ENCODE peak calls at places on chromosomes 1 and 21, in seven cellular contexts. I is K562, X is HCT116, G is H1, Y is HepG2, O is SK-N-SH, F is GM12878. Z is an unnamed sample.

GRCh38 chr1:14294860-14295259 is 303.6 kb upstream of the KAZN start:
- DNase-seq in I (no peak), X (no peak), G (no peak), Y (no peak), O (no peak), F (no peak), Z (no peak)

GRCh38 chr21:41709166-41709565 is 57.7 kb downstream of the RIPK4 start:
- DNase-seq in I (no peak), X (no peak), G (no peak), Y (no peak), O (no peak), F (no peak), Z (no peak)

GRCh38 chr1:153251087-153251486 is 8.4 kb upstream of the LORICRIN start:
- DNase-seq in I (no peak), X (no peak), G (no peak), Y (no peak), O (no peak), F (no peak), Z (no peak)

GRCh38 chr1:94688646-94689045 is 131.5 kb upstream of the SLC44A3 start:
- DNase-seq in I (no peak), X (no peak), G (peak), Y (no peak), O (no peak), F (no peak), Z (peak)

GRCh38 chr1:10686404-10687040 is 109.9 kb downstream of the CASZ1 start:
- DNase-seq in I (no peak), X (no peak), G (no peak), Y (peak), O (no peak), F (no peak), Z (no peak)

GRCh38 chr1:218355269-218355668 is 10.1 kb downstream of the TGFB2 start:
- DNase-seq in I (no peak), X (no peak), G (no peak), Y (no peak), O (no peak), F (no peak), Z (no peak)

GRCh38 chr1:168360151-168360550 is 79.5 kb downstream of the TBX19 start:
- DNase-seq in I (no peak), X (no peak), G (no peak), Y (no peak), O (no peak), F (no peak), Z (no peak)

GRCh38 chr1:117106478-117106877 is 15.1 kb downstream of the TRIM45 start:
- DNase-seq in I (no peak), X (no peak), G (no peak), Y (no peak), O (no peak), F (no peak), Z (no peak)

GRCh38 chr1:30515746-30516504 is 207.5 kb downstream of the MATN1 start:
- DNase-seq in I (no peak), X (no peak), G (no peak), Y (no peak), O (no peak), F (no peak), Z (no peak)

GRCh38 chr1:183609313-183609712 is 19.1 kb upstream of the NCF2 start:
- DNase-seq in I (no peak), X (no peak), G (no peak), Y (peak), O (peak), F (no peak), Z (no peak)

GRCh38 chr21:46418265-46418946 is 40.3 kb upstream of the DIP2A start:
- DNase-seq in I (no peak), X (no peak), G (no peak), Y (no peak), O (no peak), F (no peak), Z (no peak)

GRCh38 chr21:46413365-46413696 is 45.4 kb upstream of the DIP2A start:
- DNase-seq in I (no peak), X (no peak), G (no peak), Y (no peak), O (no peak), F (no peak), Z (no peak)

GRCh38 chr21:46412521-46413364 is 45.9 kb upstream of the DIP2A start:
- DNase-seq in I (no peak), X (no peak), G (no peak), Y (no peak), O (no peak), F (no peak), Z (no peak)

GRCh38 chr21:46414965-46415275 is 43.8 kb upstream of the DIP2A start:
- DNase-seq in I (no peak), X (no peak), G (no peak), Y (no peak), O (no peak), F (no peak), Z (no peak)

GRCh38 chr21:46416551-46416950 is 42.1 kb upstream of the DIP2A start:
- DNase-seq in I (no peak), X (no peak), G (no peak), Y (no peak), O (no peak), F (no peak), Z (no peak)
- TF ChIP-seq YY1 in I (no peak), X (no peak), G (no peak), Y (no peak), O (no peak), F (no peak), Z (no peak)

GRCh38 chr1:96366516-96366915 is 355.1 kb upstream of the PTBP2 start:
- DNase-seq in I (no peak), X (no peak), G (no peak), Y (no peak), O (no peak), F (no peak), Z (no peak)
- TF ChIP-seq YY1 in I (no peak), X (no peak), G (no peak), Y (no peak), O (no peak), F (no peak), Z (no peak)

GRCh38 chr1:25472494-25472893 is 41.8 kb downstream of the MACO1 start:
- DNase-seq in I (no peak), X (no peak), G (no peak), Y (no peak), O (no peak), F (peak), Z (no peak)
- TF ChIP-seq YY1 in I (no peak), X (no peak), G (no peak), Y (no peak), O (no peak), F (peak), Z (no peak)

GRCh38 chr1:27970401-27970800 is 10.6 kb downstream of the XKR8 start:
- DNase-seq in I (no peak), X (no peak), G (no peak), Y (no peak), O (no peak), F (no peak), Z (no peak)
- TF ChIP-seq YY1 in I (no peak), X (no peak), G (no peak), Y (no peak), O (no peak), F (no peak), Z (no peak)

DNA sequence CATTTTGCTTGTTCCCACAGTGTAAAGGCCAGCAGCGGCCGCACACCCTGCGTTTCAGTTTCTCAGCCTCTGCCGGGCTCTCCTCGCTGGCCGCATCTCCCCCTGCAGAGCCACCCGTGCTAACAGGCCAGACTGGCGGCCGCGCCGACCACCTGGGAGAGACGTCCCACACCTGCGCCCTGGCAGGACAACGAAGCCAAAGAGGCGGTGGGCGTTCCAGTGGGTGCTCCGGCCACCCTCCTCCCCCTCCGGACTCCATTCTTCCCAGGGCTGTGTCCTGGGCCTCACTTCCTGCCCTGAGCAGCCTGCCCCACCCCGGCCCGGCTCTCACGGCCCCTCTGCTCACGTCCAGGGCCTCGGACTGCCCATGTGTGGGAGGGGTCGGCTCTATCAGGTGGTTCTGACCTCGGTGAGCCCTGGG is 31.9 kb upstream of the SLC19A1 start:
- DNase-seq in I (no peak), X (no peak), G (no peak), Y (no peak), O (peak), F (no peak), Z (no peak)
- TF ChIP-seq YY1 in I (no peak), X (no peak), G (no peak), Y (no peak), O (no peak), F (no peak), Z (no peak)

DNA sequence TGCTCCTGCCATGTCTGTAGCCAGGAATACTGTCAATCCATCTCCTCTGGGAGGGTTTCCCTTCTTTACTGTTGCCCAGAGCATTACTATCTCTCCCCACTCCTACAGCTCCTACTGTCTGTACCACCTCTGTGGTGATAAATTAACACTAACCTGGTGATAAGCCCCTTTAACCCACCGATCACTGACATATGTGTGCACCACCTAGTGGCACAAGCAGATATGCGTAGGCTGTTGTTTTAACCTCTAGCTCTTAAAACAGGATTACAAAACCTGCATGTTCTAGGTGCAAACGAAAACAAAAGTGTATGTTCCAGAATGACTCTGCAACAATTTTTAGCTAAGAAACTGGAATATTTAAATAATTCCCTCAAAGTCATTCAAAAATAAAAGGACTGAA is 93.9 kb upstream of the BEND5 start:
- DNase-seq in I (no peak), X (no peak), G (no peak), Y (no peak), O (no peak), F (no peak), Z (no peak)
- TF ChIP-seq YY1 in I (no peak), X (no peak), G (no peak), Y (no peak), O (no peak), F (no peak), Z (no peak)

DNA sequence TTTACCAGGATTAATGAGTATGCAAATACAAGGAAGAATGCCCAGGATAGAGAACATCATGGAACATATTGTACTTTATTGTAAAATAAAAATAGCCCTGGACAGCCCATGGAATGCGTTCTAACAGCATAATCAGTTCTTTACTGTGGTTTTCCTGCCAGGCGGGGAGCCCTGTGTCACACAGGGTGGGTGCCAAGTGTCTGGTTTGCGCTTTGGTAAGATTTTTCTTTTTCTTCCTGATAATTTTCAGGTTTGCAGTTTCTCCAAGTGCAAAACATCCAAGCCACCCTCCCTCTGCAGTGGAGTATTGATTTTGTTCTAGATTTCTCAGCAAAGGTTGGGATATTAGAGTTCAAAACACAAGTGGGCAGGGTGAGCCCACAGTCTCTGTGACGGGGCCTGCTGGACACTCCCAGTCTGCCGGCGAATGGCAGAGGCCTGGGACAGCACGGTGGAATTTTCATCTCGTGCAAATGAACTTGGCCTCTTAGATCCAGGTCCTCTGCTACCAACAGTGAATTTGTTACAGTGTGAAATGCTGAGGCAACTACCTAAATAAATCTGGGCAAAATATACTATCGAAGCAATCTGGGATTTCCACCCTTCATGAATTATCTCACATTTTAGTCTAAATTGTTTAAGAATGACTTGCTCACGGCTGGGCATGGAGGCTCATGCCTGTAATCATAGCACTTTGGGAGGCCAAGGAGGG is 15.6 kb upstream of the KCNJ15 start:
- DNase-seq in I (no peak), X (no peak), G (no peak), Y (no peak), O (no peak), F (no peak), Z (no peak)
- TF ChIP-seq YY1 in I (no peak), X (no peak), G (no peak), Y (no peak), O (no peak), F (no peak), Z (no peak)

GRCh38 chr1:193102662-193103061 is 2.6 kb downstream of the GLRX2 start:
- DNase-seq in I (no peak), X (no peak), G (no peak), Y (peak), O (no peak), F (no peak), Z (no peak)
- TF ChIP-seq YY1 in I (no peak), X (no peak), G (no peak), Y (no peak), O (no peak), F (no peak), Z (no peak)

GRCh38 chr1:80533178-80533577 is 1267.6 kb upstream of the ADGRL2 start:
- DNase-seq in I (no peak), X (no peak), G (no peak), Y (no peak), O (no peak), F (no peak), Z (no peak)

GRCh38 chr1:80536464-80536863 is 1264.3 kb upstream of the ADGRL2 start:
- DNase-seq in I (no peak), X (no peak), G (no peak), Y (no peak), O (no peak), F (no peak), Z (no peak)

GRCh38 chr1:80534606-80535360 is 1266.0 kb upstream of the ADGRL2 start:
- DNase-seq in I (no peak), X (peak), G (no peak), Y (no peak), O (no peak), F (no peak), Z (no peak)

GRCh38 chr1:80533775-80534314 is 1266.9 kb upstream of the ADGRL2 start:
- DNase-seq in I (no peak), X (no peak), G (no peak), Y (no peak), O (no peak), F (no peak), Z (no peak)

DNA sequence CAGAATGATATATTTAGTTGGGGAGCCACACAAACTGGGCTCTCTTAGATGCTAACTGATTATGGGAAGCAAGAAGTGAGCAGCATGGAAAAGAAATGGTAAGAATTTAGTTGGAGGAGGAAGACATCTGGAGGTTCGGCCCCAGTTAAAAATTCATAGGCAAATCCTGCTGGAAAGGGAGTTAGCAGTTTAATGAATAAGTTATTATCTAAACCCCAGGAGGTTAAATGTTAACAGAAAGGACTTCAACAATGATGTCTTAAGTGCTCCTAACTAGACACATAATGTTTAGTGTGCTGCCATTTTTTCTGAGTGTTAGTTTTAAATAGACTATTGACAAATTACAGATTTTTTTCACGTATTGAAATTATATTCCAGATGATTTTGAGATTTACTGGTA is 1265.3 kb upstream of the ADGRL2 start:
- DNase-seq in I (no peak), X (no peak), G (no peak), Y (no peak), O (no peak), F (no peak), Z (no peak)
- TF ChIP-seq YY1 in I (no peak), X (no peak), G (no peak), Y (no peak), O (no peak), F (no peak), Z (no peak)